ENCODE peak calls at places on chromosomes 12 and 14, in seven cellular contexts. V is NCI-H748 treated with DMSO at 0.1 percent for 48 hours; U is stimulated activated CD4-positive, alpha-beta T cell treated with anti-CD3 and anti-CD28 coated beads, Interleukin-15, amount 100 ng/mL, for 24 hours; R is NCI-H1694 treated with DMSO at 0.1 percent for 48 hours; A is NCI-H510A treated with DMSO at 0.1 percent for 48 hours; K is A673; E is NCI-H774. B is an unnamed sample.

GRCh38 chr12:14777271-14777670 is 26.0 kb downstream of the WBP11 start:
- DNase-seq in V (no peak), K (peak; percentile 17), U (no peak), R (no peak), A (no peak), E (no peak), B (peak; percentile 7)

GRCh38 chr14:23482814-23483128 is 13.3 kb downstream of the NGDN start:
- DNase-seq in E (no peak), A (no peak), U (no peak), R (no peak), K (no peak), V (no peak), B (no peak)

GRCh38 chr12:53733051-53733812 is 6.0 kb upstream of the CALCOCO1 start:
- DNase-seq in A (no peak), V (no peak), U (no peak), E (no peak), K (no peak), R (no peak), B (no peak)

GRCh38 chr14:72708708-72709475 is 185.0 kb downstream of the DPF3 start:
- DNase-seq in E (no peak), V (no peak), A (no peak), R (no peak), U (peak; percentile 22), K (no peak), B (no peak)

GRCh38 chr12:31019561-31020308 is 53.9 kb upstream of the DDX11 start:
- DNase-seq in U (no peak), R (no peak), A (no peak), E (no peak), K (no peak), V (no peak), B (no peak)

GRCh38 chr14:21346532-21347135 is 37.2 kb downstream of the SUPT16H start:
- DNase-seq in R (no peak), U (no peak), K (no peak), E (no peak), V (no peak), A (no peak), B (no peak)

GRCh38 chr14:68368850-68369249 is 424.0 kb downstream of the ZFP36L1 start:
- DNase-seq in U (no peak), R (no peak), K (no peak), V (no peak), E (no peak), A (no peak), B (no peak)

GRCh38 chr12:84272324-84272723 is 640.3 kb downstream of the SLC6A15 start:
- DNase-seq in K (no peak), R (no peak), E (no peak), V (no peak), A (no peak), U (no peak), B (no peak)

GRCh38 chr12:56221233-56221756 is 427 bp downstream of the RNF41 start:
- DNase-seq in U (no peak), R (no peak), V (no peak), K (peak; percentile 68), E (no peak), A (peak; percentile 40), B (no peak)

GRCh38 chr12:4824415-4824814 is 85.3 kb upstream of the KCNA1 start:
- DNase-seq in V (no peak), A (no peak), R (no peak), U (no peak), K (no peak), E (no peak), B (no peak)

GRCh38 chr12:117685115-117685926 is 283.5 kb downstream of the KSR2 start:
- DNase-seq in R (no peak), V (peak; percentile 62), E (peak; percentile 47), U (no peak), A (no peak), K (no peak), B (no peak)

GRCh38 chr14:22391908-22392307 is 197.1 kb downstream of the DAD1 start:
- DNase-seq in A (no peak), K (peak; percentile 93), U (no peak), V (no peak), R (peak; percentile 5), E (no peak), B (no peak)

GRCh38 chr14:50830932-50831703 is at the start of gene NIN:
- DNase-seq in K (peak; percentile 89), E (peak; percentile 45), R (peak; percentile 60), U (peak; percentile 82), V (peak; percentile 59), A (peak; percentile 79), B (peak; percentile 86)

GRCh38 chr14:87483651-87484260 is 509.2 kb downstream of the GALC start:
- DNase-seq in A (no peak), V (no peak), U (no peak), E (no peak), R (no peak), K (no peak), B (no peak)

GRCh38 chr14:103391048-103391447 is 5.8 kb downstream of the MARK3 start:
- DNase-seq in E (no peak), V (peak; percentile 38), R (peak; percentile 73), K (peak; percentile 74), A (peak; percentile 52), U (peak; percentile 41), B (peak; percentile 4)

GRCh38 chr12:107891967-107892366 is 117.5 kb downstream of the ASCL4 start:
- DNase-seq in A (no peak), U (no peak), R (peak; percentile 2), V (no peak), K (peak; percentile 40), E (no peak), B (no peak)

GRCh38 chr14:64266206-64266605 is 28.0 kb downstream of the ESR2 start:
- DNase-seq in A (no peak), V (no peak), E (no peak), U (no peak), K (peak; percentile 7), R (no peak), B (no peak)

GRCh38 chr12:111840831-111841230 is 1.2 kb upstream of the MAPKAPK5 start:
- DNase-seq in K (no peak), U (peak; percentile 17), V (no peak), E (no peak), R (no peak), A (no peak), B (no peak)

GRCh38 chr14:70034257-70034656 is 154.5 kb downstream of the SLC8A3 start:
- DNase-seq in V (no peak), E (no peak), R (no peak), U (no peak), A (no peak), K (no peak), B (no peak)

GRCh38 chr14:77097006-77097688 is 911 bp upstream of the CIPC start:
- DNase-seq in R (peak; percentile 65), K (peak; percentile 19), U (no peak), E (no peak), V (no peak), A (peak; percentile 24), B (no peak)

GRCh38 chr14:80523518-80524117 is 312.3 kb upstream of the DIO2 start:
- DNase-seq in V (no peak), A (no peak), K (no peak), E (no peak), U (no peak), R (no peak), B (no peak)

GRCh38 chr12:52628841-52629240 is 10.5 kb upstream of the KRT73 start:
- DNase-seq in E (no peak), U (no peak), R (no peak), K (no peak), A (no peak), V (no peak), B (no peak)

GRCh38 chr12:100706029-100706428 is 88.5 kb upstream of the ANO4 start:
- DNase-seq in R (no peak), K (no peak), E (peak; percentile 95), A (peak; percentile 41), U (no peak), V (peak; percentile 86), B (peak; percentile 79)

GRCh38 chr12:91009319-91009950 is 4.7 kb upstream of the EPYC start:
- DNase-seq in E (no peak), A (no peak), V (peak; percentile 60), R (no peak), U (no peak), K (no peak), B (no peak)